ENCODE peak calls at places on chromosomes 11 and 22, in four cellular contexts. C is activated effector memory CD4-positive, alpha-beta T cell treated with Interleukin-2 at 50 U/mL for 16 hours; Z is progenitor cell of endocrine pancreas; S is CD8-positive, alpha-beta memory T cell. K is an unnamed sample.

GRCh38 chr22:35910013-35910860 is 118.4 kb downstream of the RBFOX2 start:
- DNase-seq in C (no peak), Z (no peak), S (no peak), K (peak; percentile 24)

GRCh38 chr11:134513585-134514120 is 101.6 kb upstream of the B3GAT1 start:
- DNase-seq in S (no peak), Z (no peak), C (no peak), K (no peak)

GRCh38 chr11:110000045-110000502 is 93.1 kb upstream of the ZC3H12C start:
- DNase-seq in Z (no peak), C (no peak), S (no peak), K (peak; percentile 71)

GRCh38 chr11:58573451-58574104 is 2.1 kb downstream of the LPXN start:
- DNase-seq in S (peak; percentile 54), C (peak; percentile 20), Z (no peak), K (peak; percentile 95)

GRCh38 chr22:24442352-24442744 is 14.9 kb downstream of the ADORA2A start:
- DNase-seq in C (no peak), S (no peak), Z (no peak), K (no peak)

GRCh38 chr11:132177106-132177505 is 806.7 kb downstream of the NTM start:
- DNase-seq in S (no peak), C (no peak), Z (peak; percentile 23), K (peak; percentile 45)

GRCh38 chr11:46659908-46660307 is 40.5 kb downstream of the ARHGAP1 start:
- DNase-seq in Z (no peak), S (no peak), C (no peak), K (no peak)

GRCh38 chr22:50691521-50691920 is 18.9 kb downstream of the SHANK3 start:
- DNase-seq in C (no peak), S (peak; percentile 22), Z (no peak), K (peak; percentile 64)

K was measured in RKO.